ENCODE peak calls at places on chromosomes 2 and 18, in six cellular contexts. G, I, V, X, Z and D are unnamed samples.

GRCh38 chr2:68411397-68412126 is 46.5 kb downstream of the PLEK start:
- DNase-seq in G (no peak), I (no peak), V (no peak), X (no peak), Z (no peak), D (no peak)

GRCh38 chr2:73970850-73971471 is 13.7 kb upstream of the TET3 start:
- DNase-seq in G (no peak), I (peak), V (peak), X (no peak), Z (peak), D (no peak)

GRCh38 chr2:137865954-137866540 is 98.2 kb upstream of the HNMT start:
- DNase-seq in G (peak), I (peak), V (peak), X (peak), Z (peak), D (peak)

GRCh38 chr2:239905884-239906654 is 119.1 kb downstream of the NDUFA10 start:
- DNase-seq in G (no peak), I (no peak), V (no peak), X (no peak), Z (no peak), D (no peak)

GRCh38 chr2:45652090-45653050 is 895 bp downstream of the PRKCE start:
- DNase-seq in G (peak), I (no peak), V (peak), X (no peak), Z (no peak), D (no peak)

GRCh38 chr2:26429779-26430654 is 28.3 kb downstream of the DRC1 start:
- DNase-seq in G (peak), I (no peak), V (peak), X (no peak), Z (peak), D (no peak)

GRCh38 chr2:161243873-161244272 is 64.4 kb upstream of the PSMD14 start:
- DNase-seq in G (no peak), I (peak), V (no peak), X (no peak), Z (no peak), D (no peak)

GRCh38 chr18:5894613-5895299 is 566 bp downstream of the TMEM200C start:
- DNase-seq in G (no peak), I (peak), V (peak), X (no peak), Z (no peak), D (no peak)

GRCh38 chr2:230601510-230601909 is 111.1 kb upstream of the CAB39 start:
- DNase-seq in G (no peak), I (peak), V (no peak), X (no peak), Z (no peak), D (no peak)

GRCh38 chr2:96556441-96557330 is 20.1 kb downstream of the ARID5A start:
- DNase-seq in G (no peak), I (no peak), V (peak), X (peak), Z (no peak), D (peak)

GRCh38 chr2:209933499-209934458 is 68.7 kb upstream of the RPE start:
- DNase-seq in G (peak), I (no peak), V (peak), X (no peak), Z (no peak), D (no peak)

GRCh38 chr2:84817239-84817655 is 63.6 kb downstream of the TRABD2A start:
- DNase-seq in G (no peak), I (peak), V (no peak), X (no peak), Z (no peak), D (no peak)

GRCh38 chr2:8581601-8582041 is 100.2 kb upstream of the ID2 start:
- DNase-seq in G (no peak), I (no peak), V (no peak), X (no peak), Z (peak), D (no peak)

GRCh38 chr2:19048593-19049264 is 309.7 kb downstream of the OSR1 start:
- DNase-seq in G (peak), I (no peak), V (no peak), X (no peak), Z (peak), D (no peak)

GRCh38 chr2:101827246-101827645 is 129.7 kb downstream of the MAP4K4 start:
- DNase-seq in G (no peak), I (no peak), V (peak), X (no peak), Z (no peak), D (peak)

GRCh38 chr2:238947920-238948710 is 100.2 kb downstream of the TWIST2 start:
- DNase-seq in G (no peak), I (no peak), V (peak), X (no peak), Z (no peak), D (no peak)

GRCh38 chr2:230439590-230439989 is 23.6 kb downstream of the SP100 start:
- DNase-seq in G (no peak), I (no peak), V (peak), X (no peak), Z (no peak), D (no peak)

GRCh38 chr2:46334389-46335345 is 37.5 kb downstream of the EPAS1 start:
- DNase-seq in G (no peak), I (no peak), V (peak), X (no peak), Z (no peak), D (no peak)

GRCh38 chr2:132547089-132547687 is 122.8 kb downstream of the LYPD1 start:
- DNase-seq in G (peak), I (peak), V (peak), X (no peak), Z (peak), D (peak)

GRCh38 chr18:49321800-49322461 is 138.5 kb downstream of the DYM start:
- DNase-seq in G (no peak), I (no peak), V (peak), X (no peak), Z (no peak), D (no peak)

GRCh38 chr18:14919666-14920065 is 171.7 kb downstream of the ANKRD30B start:
- DNase-seq in G (no peak), I (no peak), V (no peak), X (no peak), Z (no peak), D (no peak)

GRCh38 chr2:210884227-210884626 is 327.8 kb downstream of the CPS1 start:
- DNase-seq in G (no peak), I (no peak), V (no peak), X (no peak), Z (no peak), D (no peak)

GRCh38 chr18:10490401-10491289 is 35.2 kb upstream of the NAPG start:
- DNase-seq in G (no peak), I (peak), V (no peak), X (peak), Z (no peak), D (no peak)

GRCh38 chr2:3585239-3586109 is 9.4 kb upstream of the COLEC11 start:
- DNase-seq in G (no peak), I (no peak), V (peak), X (no peak), Z (no peak), D (peak)

GRCh38 chr18:74624491-74624890 is 26.8 kb downstream of the ZNF407 start:
- DNase-seq in G (no peak), I (no peak), V (no peak), X (no peak), Z (no peak), D (no peak)

GRCh38 chr2:221444106-221444505 is 128.0 kb downstream of the EPHA4 start:
- DNase-seq in G (no peak), I (no peak), V (peak), X (no peak), Z (no peak), D (no peak)

GRCh38 chr18:67783215-67783946 is 266.9 kb upstream of the DSEL start:
- DNase-seq in G (no peak), I (no peak), V (peak), X (no peak), Z (no peak), D (no peak)

GRCh38 chr2:182319556-182319955 is 107.3 kb downstream of the PDE1A start:
- DNase-seq in G (peak), I (no peak), V (peak), X (no peak), Z (no peak), D (no peak)

GRCh38 chr2:85062565-85062964 is 70.6 kb upstream of the TCF7L1 start:
- DNase-seq in G (no peak), I (no peak), V (peak), X (no peak), Z (no peak), D (no peak)